ENCODE peak calls at places on chromosome 17, in ten cellular contexts. L is CD8-positive, alpha-beta T cell; I is breast epithelium; G is psoas muscle; K is GM23338; P is pancreas; C is heart left ventricle; V is testis; N is cardiac muscle cell; J is colonic mucosa. Q is an unnamed sample. For H3K4me1, the result is how much of the 10 kb centered on the place peaks cover.

GRCh38 chr17:46837521-46837920 is 13.9 kb upstream of the WNT9B start:
- DNase-seq in L (no peak), I (no peak), G (no peak), K (no peak), P (no peak), C (no peak), V (no peak), N (no peak), J (no peak), Q (no peak)

GRCh38 chr17:57422574-57423164 is 166.3 kb downstream of the MSI2 start:
- DNase-seq in L (no peak), I (no peak), G (peak), K (no peak), P (peak), C (peak), V (no peak), N (peak), J (no peak), Q (no peak)

GRCh38 chr17:8005357-8005756 is 2.9 kb downstream of the GUCY2D start:
- DNase-seq in L (no peak), I (no peak), G (no peak), K (no peak), P (no peak), C (no peak), V (no peak), N (no peak), J (no peak), Q (no peak)

GRCh38 chr17:30720013-30720471 is 104.5 kb downstream of the CRLF3 start:
- DNase-seq in L (no peak), I (peak), G (peak), K (no peak), P (peak), C (peak), V (peak), N (no peak), J (peak), Q (peak)

GRCh38 chr17:68800731-68801130 is 154.5 kb downstream of the ABCA8 start:
- DNase-seq in L (no peak), I (no peak), G (no peak), K (no peak), P (no peak), C (no peak), V (no peak), N (peak), J (no peak), Q (no peak)

GRCh38 chr17:28333083-28333746 is 2.1 kb downstream of the IFT20 start:
- DNase-seq in L (no peak), I (no peak), G (no peak), K (no peak), P (no peak), C (no peak), V (no peak), N (no peak), J (no peak), Q (no peak)

GRCh38 chr17:65902831-65903549 is 288.9 kb downstream of the CEP112 start:
- DNase-seq in L (no peak), I (no peak), G (peak), K (peak), P (peak), C (no peak), V (no peak), N (no peak), J (no peak), Q (no peak)

GRCh38 chr17:81161536-81161935 is 3.8 kb upstream of the PVALEF start:
- DNase-seq in L (no peak), I (no peak), G (no peak), K (no peak), P (no peak), C (no peak), V (no peak), N (no peak), J (no peak), Q (no peak)

GRCh38 chr17:31579265-31579664 is 187.8 kb downstream of the RAB11FIP4 start:
- DNase-seq in L (no peak), I (peak), G (no peak), K (no peak), P (no peak), C (no peak), V (no peak), N (peak), J (no peak), Q (no peak)

GRCh38 chr17:35254107-35254802 is 11.4 kb downstream of the SLFN5 start:
- DNase-seq in L (no peak), I (no peak), G (peak), K (no peak), P (no peak), C (peak), V (peak), N (peak), J (peak), Q (no peak)

GRCh38 chr17:17844079-17844478 is 7.3 kb upstream of the SREBF1 start:
- DNase-seq in L (no peak), I (no peak), G (no peak), K (no peak), P (no peak), C (no peak), V (no peak), N (no peak), J (no peak), Q (no peak)

GRCh38 chr17:17151541-17151940 is 54.6 kb downstream of the PLD6 start:
- DNase-seq in L (no peak), I (no peak), G (no peak), K (no peak), P (no peak), C (no peak), V (no peak), N (peak), J (no peak), Q (no peak)

GRCh38 chr17:79027925-79028491 is 4.0 kb downstream of the C1QTNF1 start:
- DNase-seq in L (no peak), I (peak), G (no peak), K (no peak), P (peak), C (no peak), V (no peak), N (peak), J (no peak), Q (no peak)

GRCh38 chr17:56595831-56596740 is 2.6 kb downstream of the NOG start:
- DNase-seq in L (no peak), I (no peak), G (no peak), K (peak), P (no peak), C (no peak), V (no peak), N (no peak), J (no peak), Q (no peak)

GRCh38 chr17:29251969-29252866 is 5.6 kb downstream of the CRYBA1 start:
- DNase-seq in L (no peak), I (no peak), G (no peak), K (peak), P (no peak), C (no peak), V (no peak), N (peak), J (no peak), Q (no peak)

GRCh38 chr17:50593321-50593720 is 32.8 kb downstream of the CACNA1G start:
- DNase-seq in L (no peak), I (peak), G (no peak), K (peak), P (peak), C (peak), V (peak), N (no peak), J (no peak), Q (peak)

GRCh38 chr17:42009170-42009569 is 8.1 kb downstream of the DNAJC7 start:
- DNase-seq in L (no peak), I (no peak), G (no peak), K (peak), P (no peak), C (no peak), V (no peak), N (no peak), J (no peak), Q (no peak)

GRCh38 chr17:50630524-50631194 is 4.0 kb upstream of the ABCC3 start:
- DNase-seq in L (peak), I (peak), G (no peak), K (peak), P (peak), C (peak), V (peak), N (peak), J (peak), Q (peak)

GRCh38 chr17:46181940-46182339 is 11.3 kb downstream of the KANSL1 start:
- DNase-seq in L (no peak), I (no peak), G (no peak), K (no peak), P (no peak), C (no peak), V (no peak), N (no peak), J (no peak), Q (no peak)

GRCh38 chr17:56112086-56112485 is 41.2 kb upstream of the ANKFN1 start:
- DNase-seq in L (no peak), I (no peak), G (no peak), K (no peak), P (no peak), C (no peak), V (no peak), N (no peak), J (no peak), Q (no peak)

GRCh38 chr17:44948315-44948795 is 782 bp upstream of the KIF18B start:
- DNase-seq in L (no peak), I (no peak), G (no peak), K (no peak), P (no peak), C (no peak), V (no peak), N (no peak), J (no peak), Q (no peak)

GRCh38 chr17:13024033-13024432 is 6.2 kb upstream of the ELAC2 start:
- DNase-seq in L (no peak), I (no peak), G (no peak), K (no peak), P (no peak), C (no peak), V (no peak), N (no peak), J (no peak), Q (no peak)

GRCh38 chr17:74157366-74157765 is 46.1 kb upstream of the RPL38 start:
- DNase-seq in L (no peak), I (no peak), G (no peak), K (no peak), P (no peak), C (peak), V (no peak), N (no peak), J (no peak), Q (no peak)
- H3K4me1 ChIP-seq in L (under half), I (under half), G (under half), K (under half), P (under half), C (under half), V (under half), N (under half), J (under half), Q (under half)

DNA sequence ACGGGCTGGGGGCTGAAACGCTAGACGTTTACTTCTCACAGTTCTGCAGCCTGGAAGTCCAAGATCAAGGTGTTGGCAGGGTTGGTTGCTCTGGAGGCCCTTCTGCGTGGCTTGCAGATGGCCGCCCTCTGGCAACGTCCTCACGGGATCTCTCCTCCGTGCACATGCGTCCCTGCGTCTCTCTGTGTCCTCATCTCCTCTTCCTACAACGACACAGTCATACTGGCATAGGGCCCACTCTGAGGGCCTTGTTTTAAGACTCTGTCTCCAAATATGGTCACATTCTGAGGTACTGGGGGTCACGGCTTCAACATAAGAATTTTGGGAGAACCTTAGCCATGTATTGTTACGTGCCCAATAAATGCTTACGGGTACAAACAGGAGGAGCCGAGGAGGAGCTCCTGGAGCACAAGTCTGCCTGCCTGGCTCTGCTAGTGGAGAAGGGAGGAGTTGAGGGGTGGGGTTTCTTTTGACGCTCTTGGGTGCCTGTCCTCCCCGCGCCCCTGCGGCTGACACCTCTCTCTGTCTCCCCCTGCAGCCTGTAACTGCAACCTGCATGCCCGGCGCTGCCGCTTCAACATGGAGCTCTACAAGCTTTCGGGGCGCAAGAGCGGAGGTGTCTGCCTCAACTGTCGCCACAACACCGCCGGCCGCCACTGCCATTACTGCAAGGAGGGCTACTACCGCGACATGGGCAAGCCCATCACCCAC is 141.1 kb downstream of the NTN1 start:
- DNase-seq in L (no peak), I (no peak), G (no peak), K (peak), P (no peak), C (no peak), V (no peak), N (no peak), J (no peak), Q (no peak)
- TF ChIP-seq CTCF in L (no peak), I (no peak), G (no peak), K (peak), P (no peak), C (no peak), V (no peak), N (no peak), J (no peak), Q (no peak)

GRCh38 chr17:19298561-19299213 is 61.5 kb downstream of the EPN2 start:
- DNase-seq in L (no peak), I (no peak), G (no peak), K (no peak), P (no peak), C (no peak), V (no peak), N (no peak), J (no peak), Q (no peak)
- H3K4me1 ChIP-seq in L (under half), I (under half), G (under half), K (under half), P (under half), C (under half), V (under half), N (under half), J (under half), Q (under half)

GRCh38 chr17:15261818-15262290 is 3.3 kb downstream of the PMP22 start:
- DNase-seq in L (no peak), I (no peak), G (no peak), K (peak), P (no peak), C (no peak), V (peak), N (peak), J (no peak), Q (no peak)

GRCh38 chr17:15262291-15263205 is 2.6 kb downstream of the PMP22 start:
- DNase-seq in L (no peak), I (peak), G (peak), K (peak), P (peak), C (peak), V (peak), N (peak), J (peak), Q (peak)

GRCh38 chr17:15260376-15261062 is 4.6 kb downstream of the PMP22 start:
- DNase-seq in L (peak), I (peak), G (peak), K (peak), P (peak), C (peak), V (peak), N (peak), J (peak), Q (peak)

GRCh38 chr17:15263206-15263579 is 1.9 kb downstream of the PMP22 start:
- DNase-seq in L (no peak), I (peak), G (peak), K (peak), P (peak), C (peak), V (peak), N (peak), J (peak), Q (peak)

DNA sequence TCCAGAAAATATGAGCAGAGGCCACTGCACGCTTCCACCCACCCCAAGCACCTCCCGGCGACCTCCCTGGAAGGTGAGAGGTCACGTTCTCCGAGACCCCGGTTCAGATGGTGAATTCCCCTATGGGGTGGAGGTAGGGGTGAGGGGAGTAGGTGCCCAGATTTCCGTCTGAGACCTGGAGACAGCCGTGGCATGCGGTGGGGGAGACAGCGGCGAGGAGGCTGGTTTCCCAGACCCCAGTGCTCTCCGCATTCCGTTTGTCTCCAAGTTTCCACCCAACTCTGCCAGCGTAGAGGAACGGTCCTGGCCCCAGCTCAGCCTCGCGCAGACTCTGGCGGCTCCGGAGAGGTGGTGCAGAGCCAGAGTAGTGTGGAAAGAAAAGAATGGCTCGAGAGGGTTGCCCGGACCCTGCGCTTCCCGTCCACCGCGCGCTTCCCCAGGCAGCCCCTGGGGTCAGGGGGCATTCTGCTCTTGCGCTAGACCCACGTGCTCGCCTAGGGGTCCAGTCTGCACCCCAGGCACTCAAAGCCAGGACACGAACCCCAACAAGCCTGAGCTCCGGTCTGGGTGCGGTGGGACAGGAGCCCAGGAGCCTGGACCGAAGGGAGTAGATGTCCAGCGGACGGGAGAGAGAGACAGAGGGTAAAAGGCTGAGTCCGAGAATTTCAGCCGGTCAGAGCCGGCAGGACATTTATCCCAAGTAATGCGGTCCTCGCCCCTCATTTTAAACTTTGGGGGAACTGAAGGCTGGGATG is 3.9 kb downstream of the PMP22 start:
- DNase-seq in L (no peak), I (peak), G (peak), K (peak), P (peak), C (peak), V (peak), N (peak), J (peak), Q (no peak)
- TF ChIP-seq CTCF in L (no peak), I (no peak), G (no peak), K (peak), P (peak), C (no peak), V (peak), N (no peak), J (no peak), Q (no peak)